ENCODE peak calls at places on chromosome 5, in five cellular contexts. V, C, E, H and O are unnamed samples. For H3K4me1, the result is how much of the 10 kb centered on the place peaks cover.

GRCh38 chr5:121038438-121038837 is 574.3 kb downstream of the PRR16 start:
- DNase-seq in V (no peak), C (no peak), E (no peak), H (no peak), O (no peak)

GRCh38 chr5:142871880-142872200 is 101.7 kb downstream of the ARHGAP26 start:
- DNase-seq in V (no peak), C (peak), E (no peak), H (no peak), O (no peak)

GRCh38 chr5:77224672-77225355 is 14.3 kb downstream of the PDE8B start:
- DNase-seq in V (peak), C (no peak), E (no peak), H (no peak), O (no peak)

GRCh38 chr5:149667084-149667826 is 62.9 kb upstream of the PPARGC1B start:
- DNase-seq in V (peak), C (peak), E (no peak), H (peak), O (peak)

GRCh38 chr5:9513825-9514224 is 32.0 kb downstream of the SEMA5A start:
- DNase-seq in V (peak), C (peak), E (no peak), H (no peak), O (no peak)

GRCh38 chr5:135566422-135567416 is 12.1 kb downstream of the CXCL14 start:
- DNase-seq in V (no peak), C (no peak), E (peak), H (no peak), O (no peak)

GRCh38 chr5:77893225-77893860 is 117.2 kb upstream of the TBCA start:
- DNase-seq in V (peak), C (no peak), E (no peak), H (peak), O (no peak)

GRCh38 chr5:15304914-15305834 is 194.8 kb upstream of the FBXL7 start:
- DNase-seq in V (no peak), C (no peak), E (no peak), H (no peak), O (no peak)

GRCh38 chr5:96049398-96050272 is 88.0 kb upstream of the ELL2 start:
- DNase-seq in V (peak), C (no peak), E (no peak), H (no peak), O (no peak)

GRCh38 chr5:14147210-14147609 is 4.1 kb downstream of the TRIO start:
- DNase-seq in V (no peak), C (no peak), E (no peak), H (no peak), O (no peak)

GRCh38 chr5:151923865-151924264 is 786 bp downstream of the GLRA1 start:
- DNase-seq in V (no peak), C (no peak), E (no peak), H (no peak), O (no peak)

GRCh38 chr5:98763001-98763630 is 10.3 kb upstream of the RGMB start:
- DNase-seq in V (peak), C (no peak), E (no peak), H (no peak), O (no peak)

GRCh38 chr5:65721050-65721774 is 697 bp downstream of the SGTB start:
- DNase-seq in V (peak), C (peak), E (peak), H (no peak), O (peak)

GRCh38 chr5:116137544-116138378 is 52.9 kb downstream of the COMMD10 start:
- DNase-seq in V (peak), C (no peak), E (no peak), H (peak), O (no peak)

GRCh38 chr5:100026601-100027000 is 508.6 kb upstream of the FAM174A start:
- DNase-seq in V (peak), C (no peak), E (no peak), H (no peak), O (no peak)

GRCh38 chr5:97628011-97628410 is 445.0 kb upstream of the RIOK2 start:
- DNase-seq in V (no peak), C (no peak), E (no peak), H (no peak), O (no peak)

GRCh38 chr5:84304591-84304990 is 80.1 kb downstream of the EDIL3 start:
- DNase-seq in V (peak), C (no peak), E (no peak), H (no peak), O (no peak)

GRCh38 chr5:137367951-137368350 is 131.2 kb downstream of the SPOCK1 start:
- DNase-seq in V (no peak), C (no peak), E (no peak), H (no peak), O (no peak)

GRCh38 chr5:10856646-10857332 is 95.8 kb upstream of the DAP start:
- DNase-seq in V (peak), C (peak), E (no peak), H (no peak), O (peak)

GRCh38 chr5:50691399-50692016 is 25.1 kb downstream of the PARP8 start:
- DNase-seq in V (no peak), C (no peak), E (no peak), H (no peak), O (no peak)

GRCh38 chr5:16713386-16713928 is 96.7 kb upstream of the RETREG1 start:
- DNase-seq in V (peak), C (no peak), E (no peak), H (no peak), O (no peak)
- H3K4me3 ChIP-seq in V (no peak), C (no peak), E (peak), H (no peak), O (no peak)

GRCh38 chr5:157269165-157269671 is 3.3 kb downstream of the CYFIP2 start:
- DNase-seq in V (no peak), C (no peak), E (no peak), H (no peak), O (peak)
- H3K4me1 ChIP-seq in V (under half), C (under half), E (under half), H (under half), O (under half)

DNA sequence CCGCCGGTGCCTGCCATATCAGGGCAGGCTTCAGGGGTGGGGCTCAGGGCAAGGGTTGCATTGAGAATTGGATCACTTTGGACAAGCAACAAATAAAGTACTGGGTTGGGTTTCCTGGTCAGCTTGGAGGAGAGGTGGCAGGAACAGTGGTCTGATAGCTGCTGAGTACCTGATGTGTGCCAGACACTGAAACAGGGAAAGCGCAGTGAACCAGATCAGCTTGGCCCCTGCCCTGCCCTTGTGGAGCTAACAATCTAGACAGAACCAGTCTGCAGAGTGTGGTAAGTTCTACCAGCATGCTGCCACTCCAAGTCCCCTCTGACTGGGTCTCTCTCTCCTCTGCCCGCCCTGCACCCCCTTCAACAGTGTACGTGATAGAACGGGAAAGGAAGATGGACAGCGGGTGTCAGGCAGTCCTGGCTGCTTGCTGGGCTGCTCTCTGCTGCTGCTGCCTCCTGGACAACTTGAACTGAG is 53.4 kb downstream of the CYSTM1 start:
- DNase-seq in V (no peak), C (no peak), E (no peak), H (no peak), O (peak)
- H3K4me3 ChIP-seq in V (no peak), C (no peak), E (no peak), H (no peak), O (peak)

GRCh38 chr5:1515311-1515920 is 8.3 kb downstream of the LPCAT1 start:
- DNase-seq in V (no peak), C (peak), E (peak), H (no peak), O (peak)

GRCh38 chr5:1514027-1514818 is 9.5 kb downstream of the LPCAT1 start:
- DNase-seq in V (no peak), C (peak), E (peak), H (no peak), O (peak)

GRCh38 chr5:1515921-1516571 is 7.7 kb downstream of the LPCAT1 start:
- DNase-seq in V (no peak), C (peak), E (peak), H (peak), O (peak)

GRCh38 chr5:1517838-1518237 is 5.9 kb downstream of the LPCAT1 start:
- DNase-seq in V (no peak), C (peak), E (peak), H (no peak), O (peak)

DNA sequence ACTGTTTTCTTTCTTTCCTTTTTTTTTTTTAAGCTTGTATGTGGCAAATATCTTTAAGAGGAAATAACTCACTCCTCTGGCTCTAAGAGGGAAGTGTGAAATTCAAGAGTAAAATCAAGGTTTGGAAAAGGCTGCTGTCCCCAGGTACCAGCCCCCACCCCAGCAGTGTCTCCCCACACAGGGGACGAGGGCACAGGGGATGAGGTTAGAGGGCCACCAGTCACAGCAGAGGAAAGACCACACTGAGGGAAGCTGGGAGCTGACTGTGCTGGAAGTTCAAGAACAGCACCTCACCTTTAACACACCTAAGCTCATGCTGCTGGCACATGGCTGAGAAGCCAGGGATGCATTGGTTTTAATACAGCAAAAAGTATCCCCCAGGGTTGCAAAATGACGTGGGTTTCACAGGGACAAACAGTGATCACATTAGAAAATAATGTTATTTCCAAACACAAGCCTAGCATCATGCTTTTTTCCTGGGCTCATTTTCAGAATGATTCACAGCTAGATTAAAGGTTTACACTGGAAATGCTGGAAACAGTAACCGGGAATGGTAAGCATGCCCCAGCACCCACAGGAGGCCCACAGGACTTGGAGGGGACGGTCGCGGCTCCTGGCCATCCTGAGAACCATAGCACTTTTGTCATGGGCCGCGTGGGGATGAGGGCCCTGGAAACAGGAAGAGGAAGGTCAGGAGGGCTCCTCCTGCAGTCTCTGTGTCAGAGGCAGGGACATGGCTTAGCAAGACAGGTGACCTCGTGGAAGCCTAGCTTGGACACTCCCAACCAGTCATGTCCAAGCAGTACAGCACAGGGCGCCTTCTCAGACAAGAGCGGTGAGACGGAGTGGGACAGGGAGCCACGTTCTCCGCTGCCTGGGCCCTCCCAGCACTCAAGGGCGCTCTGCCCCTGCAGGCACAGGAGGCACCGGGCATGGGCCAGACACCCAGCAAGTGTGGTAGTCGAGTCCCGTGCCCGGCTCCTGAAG is 6.9 kb downstream of the LPCAT1 start:
- DNase-seq in V (peak), C (peak), E (peak), H (no peak), O (peak)
- H3K4me1 ChIP-seq in V (under half), C (under half), E (under half), H (under half), O (under half)

GRCh38 chr5:16937503-16938161 is 1.5 kb upstream of the MYO10 start:
- DNase-seq in V (no peak), C (no peak), E (no peak), H (no peak), O (no peak)
- H3K4me3 ChIP-seq in V (no peak), C (no peak), E (no peak), H (no peak), O (no peak)

GRCh38 chr5:174420651-174421407 is 303.6 kb upstream of the MSX2 start:
- DNase-seq in V (peak), C (no peak), E (no peak), H (no peak), O (no peak)
- H3K4me1 ChIP-seq in V (under half), C (under half), E (under half), H (under half), O (under half)

GRCh38 chr5:42924686-42925085 is 113.0 kb upstream of the SELENOP start:
- DNase-seq in V (no peak), C (no peak), E (no peak), H (no peak), O (no peak)

GRCh38 chr5:42919600-42919999 is 107.9 kb upstream of the SELENOP start:
- DNase-seq in V (no peak), C (no peak), E (no peak), H (no peak), O (no peak)

GRCh38 chr5:42927730-42928129 is 112.4 kb downstream of the ANXA2R start:
- DNase-seq in V (no peak), C (no peak), E (no peak), H (no peak), O (no peak)

GRCh38 chr5:42923710-42924109 is 112.0 kb upstream of the SELENOP start:
- DNase-seq in V (no peak), C (no peak), E (no peak), H (no peak), O (no peak)

DNA sequence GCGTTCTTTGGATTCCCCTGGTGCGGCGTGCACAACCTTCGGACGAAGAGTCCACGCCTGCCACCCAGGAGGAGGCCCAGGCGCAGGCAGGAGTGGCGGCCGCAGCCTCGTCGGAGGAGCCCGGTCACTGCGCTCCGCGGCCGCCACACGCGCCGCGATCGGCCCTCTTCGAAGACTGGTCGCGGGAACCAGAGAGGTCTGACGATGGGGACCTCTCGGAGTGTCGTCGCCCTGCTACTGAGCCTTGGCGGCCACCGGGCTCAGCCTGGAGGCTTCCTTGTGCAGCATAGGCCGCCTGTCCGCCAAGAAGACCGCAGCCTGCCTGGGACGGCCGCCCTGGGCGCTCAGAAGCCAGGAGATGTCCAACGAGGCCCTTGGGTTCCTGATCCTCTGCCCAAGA is 112.5 kb upstream of the SELENOP start:
- DNase-seq in V (no peak), C (no peak), E (no peak), H (no peak), O (no peak)
- H3K4me3 ChIP-seq in V (no peak), C (no peak), E (no peak), H (no peak), O (no peak)